ENCODE peak calls at places on chromosome 22, in seven cellular contexts. I is neural progenitor cell, F is OCI-LY7, U is heart left ventricle, A is fibroblast of lung, M is adrenal gland, D is A549. T is an unnamed sample.
A peak's percentile ranks its signal among the peaks of the same experiment; 100 is the strongest.

GRCh38 chr22:27240298-27240885 is 561.2 kb downstream of the MN1 start:
- DNase-seq in I (no peak), F (no peak), U (no peak), A (no peak), M (no peak), D (no peak), T (no peak)

GRCh38 chr22:29205598-29206371 is at the start of gene EMID1:
- DNase-seq in I (peak; percentile 79), F (no peak), U (peak; percentile 45), A (no peak), M (peak; percentile 60), D (no peak), T (peak; percentile 76)

GRCh38 chr22:46081036-46081830 is 69.1 kb upstream of the PPARA start:
- DNase-seq in I (no peak), F (no peak), U (peak; percentile 32), A (no peak), M (peak; percentile 22), D (no peak), T (no peak)

GRCh38 chr22:46240917-46241316 is 9.2 kb downstream of the CDPF1 start:
- DNase-seq in I (no peak), F (no peak), U (no peak), A (no peak), M (peak; percentile 24), D (no peak), T (no peak)

GRCh38 chr22:36790648-36791047 is 14.7 kb upstream of the IFT27 start:
- DNase-seq in I (no peak), F (no peak), U (no peak), A (no peak), M (no peak), D (no peak), T (no peak)

GRCh38 chr22:35205956-35206355 is 51.3 kb upstream of the HMGXB4 start:
- DNase-seq in I (no peak), F (no peak), U (no peak), A (peak; percentile 23), M (no peak), D (no peak), T (peak; percentile 12)

GRCh38 chr22:19875531-19876313 is 21.0 kb upstream of the GNB1L start:
- DNase-seq in I (peak; percentile 1), F (no peak), U (peak; percentile 23), A (no peak), M (no peak), D (no peak), T (no peak)

GRCh38 chr22:44670220-44670983 is 31.6 kb upstream of the PRR5 start:
- DNase-seq in I (no peak), F (no peak), U (no peak), A (no peak), M (no peak), D (no peak), T (no peak)

GRCh38 chr22:43381693-43382092 is 30.1 kb upstream of the MPPED1 start:
- DNase-seq in I (no peak), F (no peak), U (no peak), A (peak; percentile 20), M (no peak), D (no peak), T (peak; percentile 11)

GRCh38 chr22:31734512-31734911 is 15.4 kb downstream of the PRR14L start:
- DNase-seq in I (no peak), F (no peak), U (no peak), A (peak; percentile 48), M (no peak), D (no peak), T (peak; percentile 48)

GRCh38 chr22:19122143-19122751 is at the start of gene DGCR2:
- DNase-seq in I (peak; percentile 100), F (peak; percentile 97), U (peak; percentile 98), A (peak; percentile 95), M (peak; percentile 97), D (peak; percentile 87), T (peak; percentile 99)

GRCh38 chr22:20262582-20263147 is 5.5 kb downstream of the RTN4R start:
- DNase-seq in I (no peak), F (no peak), U (no peak), A (no peak), M (peak; percentile 35), D (no peak), T (no peak)

GRCh38 chr22:19223617-19224016 is 45.1 kb upstream of the SLC25A1 start:
- DNase-seq in I (no peak), F (no peak), U (no peak), A (no peak), M (no peak), D (no peak), T (no peak)

GRCh38 chr22:49967333-49968241 is 7.0 kb downstream of the PIM3 start:
- DNase-seq in I (peak; percentile 20), F (peak; percentile 51), U (peak; percentile 78), A (peak; percentile 75), M (peak; percentile 95), D (no peak), T (peak; percentile 42)

GRCh38 chr22:49968313-49968830 is 7.8 kb downstream of the PIM3 start:
- DNase-seq in I (no peak), F (no peak), U (peak; percentile 24), A (no peak), M (no peak), D (no peak), T (no peak)

GRCh38 chr22:49970528-49971231 is 10.1 kb downstream of the PIM3 start:
- DNase-seq in I (peak; percentile 79), F (peak; percentile 74), U (peak; percentile 96), A (peak; percentile 95), M (peak; percentile 99), D (peak; percentile 80), T (peak; percentile 78)

GRCh38 chr22:49969751-49970527 is 9.4 kb downstream of the PIM3 start:
- DNase-seq in I (no peak), F (no peak), U (peak; percentile 30), A (no peak), M (no peak), D (no peak), T (no peak)

GRCh38 chr22:49968831-49969661 is 8.5 kb downstream of the PIM3 start:
- DNase-seq in I (peak; percentile 3), F (no peak), U (peak; percentile 33), A (no peak), M (no peak), D (no peak), T (no peak)
- H3K27ac ChIP-seq in I (no peak overlapping the region), F (no peak overlapping the region), U (no peak overlapping the region), A (no peak overlapping the region), M (peak overlapping the region; percentile 97), D (peak overlapping the region; percentile 92), T (no peak overlapping the region)

GRCh38 chr22:33013051-33013450 is 45.1 kb downstream of the SYN3 start:
- DNase-seq in I (no peak), F (no peak), U (no peak), A (no peak), M (no peak), D (no peak), T (no peak)
- TF ChIP-seq CTCF in I (no peak), F (peak; percentile 58), U (no peak), A (no peak), M (no peak), D (no peak), T (no peak)

GRCh38 chr22:39348909-39349505 is 784 bp upstream of the SYNGR1 start:
- DNase-seq in I (peak; percentile 25), F (no peak), U (peak; percentile 50), A (no peak), M (no peak), D (no peak), T (no peak)
- H3K27ac ChIP-seq in I (no peak overlapping the region), F (peak overlapping the region; percentile 68), U (peak overlapping the region; percentile 56), A (no peak overlapping the region), M (no peak overlapping the region), D (peak overlapping the region; percentile 60), T (no peak overlapping the region)

GRCh38 chr22:48944433-48944755 is 883.3 kb downstream of the BRD1 start:
- DNase-seq in I (no peak), F (no peak), U (no peak), A (no peak), M (no peak), D (no peak), T (no peak)

GRCh38 chr22:48942698-48943566 is 884.7 kb downstream of the BRD1 start:
- DNase-seq in I (no peak), F (no peak), U (no peak), A (no peak), M (no peak), D (no peak), T (no peak)

GRCh38 chr22:48941903-48942625 is 885.6 kb downstream of the BRD1 start:
- DNase-seq in I (no peak), F (no peak), U (no peak), A (no peak), M (no peak), D (no peak), T (no peak)

GRCh38 chr22:48944756-48945620 is 882.7 kb downstream of the BRD1 start:
- DNase-seq in I (no peak), F (no peak), U (no peak), A (no peak), M (no peak), D (no peak), T (no peak)

DNA sequence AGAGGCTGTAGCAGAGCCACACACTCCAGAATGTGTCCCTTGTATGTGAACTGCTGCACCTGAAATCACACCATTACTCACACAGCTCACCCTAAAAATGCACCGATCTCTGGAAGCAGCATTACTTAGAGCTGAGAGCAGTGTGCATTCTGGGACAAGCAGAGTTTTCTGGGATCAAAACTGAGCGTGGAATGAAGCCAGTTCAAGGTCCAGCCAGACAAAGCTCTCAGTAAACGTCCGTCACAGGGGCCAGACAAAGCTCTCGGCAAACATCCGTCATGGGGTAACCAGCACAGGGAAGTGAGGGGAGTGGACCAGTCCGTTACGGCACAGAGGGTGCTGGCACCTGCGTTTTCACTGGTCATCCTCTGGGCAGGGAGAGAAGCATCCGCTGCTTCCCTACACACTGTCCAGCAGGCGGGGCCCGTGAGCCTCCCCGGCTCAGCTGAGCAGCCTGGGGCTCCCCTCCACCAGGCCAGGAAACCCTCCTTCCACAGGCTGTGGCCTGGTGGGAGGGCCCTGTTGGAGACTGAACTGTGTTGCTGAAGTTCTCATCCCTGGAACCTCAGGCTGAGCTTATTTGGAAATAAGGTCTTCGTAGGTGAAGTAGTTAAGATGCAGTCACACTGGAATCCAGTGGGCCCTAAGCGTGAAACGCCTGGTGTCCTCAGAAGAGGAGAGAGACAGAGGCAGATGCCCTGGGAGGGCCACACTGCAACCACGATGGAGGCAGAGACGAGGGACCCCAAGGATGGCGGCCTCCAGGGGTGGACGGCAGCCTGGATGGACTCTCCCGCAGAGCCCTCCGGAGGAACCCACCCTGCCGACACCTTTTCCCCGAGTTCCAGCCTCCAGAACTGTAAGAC is 883.9 kb downstream of the BRD1 start:
- DNase-seq in I (peak; percentile 68), F (peak; percentile 36), U (no peak), A (no peak), M (peak; percentile 7), D (peak; percentile 25), T (no peak)
- TF ChIP-seq CTCF in I (peak; percentile 61), F (peak; percentile 67), U (peak; percentile 33), A (no peak), M (no peak), D (peak; percentile 34), T (no peak)

GRCh38 chr22:41968601-41969000 is 642 bp upstream of the SEPTIN3 start:
- DNase-seq in I (no peak), F (no peak), U (no peak), A (no peak), M (no peak), D (no peak), T (no peak)

GRCh38 chr22:41964106-41964494 is 5.1 kb upstream of the SEPTIN3 start:
- DNase-seq in I (no peak), F (no peak), U (no peak), A (no peak), M (no peak), D (no peak), T (no peak)

GRCh38 chr22:41963453-41964105 is 5.7 kb upstream of the SEPTIN3 start:
- DNase-seq in I (peak; percentile 65), F (no peak), U (no peak), A (peak; percentile 37), M (no peak), D (no peak), T (peak; percentile 90)

GRCh38 chr22:41966607-41967240 is 2.5 kb upstream of the SEPTIN3 start:
- DNase-seq in I (peak; percentile 58), F (peak; percentile 63), U (no peak), A (peak; percentile 88), M (peak; percentile 91), D (peak; percentile 15), T (peak; percentile 88)

GRCh38 chr22:41966225-41966606 is 3.0 kb upstream of the SEPTIN3 start:
- DNase-seq in I (no peak), F (no peak), U (no peak), A (no peak), M (no peak), D (no peak), T (no peak)
- H3K27ac ChIP-seq in I (no peak overlapping the region), F (no peak overlapping the region), U (no peak overlapping the region), A (no peak overlapping the region), M (no peak overlapping the region), D (no peak overlapping the region), T (no peak overlapping the region)

T was measured in cardiac muscle cell.